ENCODE peak calls at places on chromosomes 5 and 9, in five cellular contexts. M is cardiac muscle cell, B is A549, Z is GM10248, A is AG04450. W is an unnamed sample.

GRCh38 chr5:72133212-72133990 is 26.1 kb downstream of the MAP1B start:
- DNase-seq in B (no peak), Z (no peak), M (no peak), A (no peak), W (no peak)

GRCh38 chr5:54180616-54181015 is 129.8 kb downstream of the ARL15 start:
- DNase-seq in Z (no peak), B (no peak), A (no peak), M (peak), W (no peak)

GRCh38 chr9:90905079-90905478 is 103.5 kb downstream of the SYK start:
- DNase-seq in M (no peak), B (no peak), Z (no peak), A (no peak), W (peak)

GRCh38 chr5:144183254-144183889 is 12.7 kb downstream of the KCTD16 start:
- DNase-seq in A (no peak), Z (peak), B (peak), M (peak), W (peak)

GRCh38 chr5:118937393-118938061 is 50.8 kb downstream of the DTWD2 start:
- DNase-seq in A (no peak), B (no peak), Z (no peak), M (peak), W (no peak)

GRCh38 chr5:158947831-158948230 is 151.9 kb downstream of the EBF1 start:
- DNase-seq in B (no peak), Z (no peak), M (no peak), A (no peak), W (no peak)

GRCh38 chr5:115319007-115319406 is 22.6 kb upstream of the CCDC112 start:
- DNase-seq in A (no peak), B (no peak), M (no peak), Z (no peak), W (no peak)

GRCh38 chr9:90890146-90890545 is 88.5 kb downstream of the SYK start:
- DNase-seq in B (peak), A (no peak), M (no peak), Z (no peak), W (no peak)

GRCh38 chr9:100324594-100325200 is 28.0 kb downstream of the TEX10 start:
- DNase-seq in B (peak), Z (peak), M (peak), A (peak), W (peak)

GRCh38 chr5:139378941-139379361 is 4.1 kb downstream of the SLC23A1 start:
- DNase-seq in M (no peak), A (no peak), B (no peak), Z (no peak), W (no peak)

GRCh38 chr5:83471405-83472212 is at the start of gene VCAN:
- DNase-seq in M (peak), A (peak), B (peak), Z (peak), W (peak)

GRCh38 chr5:173289372-173289771 is 38.8 kb downstream of the STC2 start:
- DNase-seq in M (no peak), Z (no peak), A (no peak), B (no peak), W (no peak)

GRCh38 chr9:12290166-12290869 is 402.9 kb upstream of the TYRP1 start:
- DNase-seq in A (no peak), M (no peak), B (no peak), Z (no peak), W (no peak)

GRCh38 chr5:79827159-79827562 is 137.5 kb downstream of the CMYA5 start:
- DNase-seq in A (no peak), M (no peak), B (no peak), Z (no peak), W (no peak)

DNA sequence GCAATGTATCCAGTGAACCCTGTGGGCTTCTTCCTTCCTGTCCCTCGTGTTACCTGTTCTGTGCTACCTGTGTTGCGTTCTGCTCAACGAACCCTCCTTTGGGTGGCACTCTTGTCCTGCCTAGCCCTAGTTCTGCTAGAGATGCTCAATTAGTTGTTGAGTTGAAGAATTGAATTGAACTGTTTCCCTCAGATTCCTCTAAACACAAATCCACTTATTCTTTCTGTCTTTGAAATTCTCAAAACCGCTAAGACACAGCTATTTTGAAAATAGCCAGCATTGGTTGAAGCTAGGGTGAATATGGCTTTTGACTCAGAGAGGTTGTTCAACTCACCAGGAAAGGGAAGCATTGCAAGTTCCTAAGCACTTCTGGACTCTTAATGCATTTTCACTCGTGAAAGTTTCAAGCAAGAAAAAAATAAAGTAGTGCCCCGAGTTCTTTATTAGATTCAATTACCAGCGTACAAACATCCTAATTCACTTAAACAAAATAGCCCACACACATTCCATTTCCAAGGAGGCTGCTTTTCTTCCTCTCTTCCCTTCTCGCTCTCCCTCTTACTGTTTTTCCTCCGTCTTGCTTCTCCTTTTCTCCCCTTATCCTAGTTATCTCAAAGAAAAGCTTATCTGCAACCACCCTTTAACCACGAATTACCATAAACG is 648 bp upstream of the ITGA1 start:
- DNase-seq in Z (peak), B (no peak), A (no peak), M (peak), W (peak)
- TF ChIP-seq CTCF in Z (peak), B (peak), A (no peak), M (peak), W (peak)

GRCh38 chr9:115882911-115883310 is 270.7 kb upstream of the PAPPA start:
- DNase-seq in Z (no peak), A (no peak), B (no peak), M (peak), W (no peak)

GRCh38 chr9:115879451-115879850 is 274.1 kb upstream of the PAPPA start:
- DNase-seq in M (no peak), B (no peak), A (no peak), Z (no peak), W (no peak)

GRCh38 chr9:115883467-115884329 is 269.9 kb upstream of the PAPPA start:
- DNase-seq in Z (no peak), M (peak), A (peak), B (peak), W (peak)

GRCh38 chr9:115880221-115880620 is 273.4 kb upstream of the PAPPA start:
- DNase-seq in A (no peak), M (no peak), B (no peak), Z (no peak), W (peak)

GRCh38 chr9:115877852-115878450 is 275.6 kb upstream of the PAPPA start:
- DNase-seq in B (no peak), Z (no peak), M (no peak), A (no peak), W (peak)
- TF ChIP-seq CTCF in B (no peak), Z (no peak), M (no peak), A (no peak), W (no peak)

GRCh38 chr5:62790348-62790747 is 211.7 kb downstream of the LRRC70 start:
- DNase-seq in Z (no peak), A (no peak), B (no peak), M (peak), W (peak)

GRCh38 chr5:62785588-62785987 is 207.0 kb downstream of the LRRC70 start:
- DNase-seq in M (no peak), Z (no peak), A (no peak), B (no peak), W (no peak)

GRCh38 chr5:62786099-62786498 is 207.5 kb downstream of the LRRC70 start:
- DNase-seq in Z (no peak), A (no peak), M (no peak), B (no peak), W (no peak)

GRCh38 chr5:62795912-62796311 is 217.3 kb downstream of the LRRC70 start:
- DNase-seq in B (no peak), M (no peak), Z (no peak), A (no peak), W (no peak)

GRCh38 chr5:62791059-62791458 is 212.4 kb downstream of the LRRC70 start:
- DNase-seq in Z (no peak), M (peak), B (no peak), A (no peak), W (peak)
- TF ChIP-seq CTCF in Z (peak), M (peak), B (peak), A (no peak), W (peak)

GRCh38 chr9:121837113-121838010 is 185.9 kb downstream of the DAB2IP start:
- DNase-seq in M (peak), Z (no peak), A (peak), B (no peak), W (no peak)

GRCh38 chr9:121836382-121836885 is 185.0 kb downstream of the DAB2IP start:
- DNase-seq in A (no peak), B (no peak), M (no peak), Z (no peak), W (no peak)

GRCh38 chr9:121839726-121840500 is 188.5 kb downstream of the DAB2IP start:
- DNase-seq in Z (peak), A (no peak), B (no peak), M (no peak), W (no peak)

GRCh38 chr9:121840838-121841760 is 189.7 kb downstream of the DAB2IP start:
- DNase-seq in B (no peak), M (no peak), A (no peak), Z (no peak), W (no peak)

DNA sequence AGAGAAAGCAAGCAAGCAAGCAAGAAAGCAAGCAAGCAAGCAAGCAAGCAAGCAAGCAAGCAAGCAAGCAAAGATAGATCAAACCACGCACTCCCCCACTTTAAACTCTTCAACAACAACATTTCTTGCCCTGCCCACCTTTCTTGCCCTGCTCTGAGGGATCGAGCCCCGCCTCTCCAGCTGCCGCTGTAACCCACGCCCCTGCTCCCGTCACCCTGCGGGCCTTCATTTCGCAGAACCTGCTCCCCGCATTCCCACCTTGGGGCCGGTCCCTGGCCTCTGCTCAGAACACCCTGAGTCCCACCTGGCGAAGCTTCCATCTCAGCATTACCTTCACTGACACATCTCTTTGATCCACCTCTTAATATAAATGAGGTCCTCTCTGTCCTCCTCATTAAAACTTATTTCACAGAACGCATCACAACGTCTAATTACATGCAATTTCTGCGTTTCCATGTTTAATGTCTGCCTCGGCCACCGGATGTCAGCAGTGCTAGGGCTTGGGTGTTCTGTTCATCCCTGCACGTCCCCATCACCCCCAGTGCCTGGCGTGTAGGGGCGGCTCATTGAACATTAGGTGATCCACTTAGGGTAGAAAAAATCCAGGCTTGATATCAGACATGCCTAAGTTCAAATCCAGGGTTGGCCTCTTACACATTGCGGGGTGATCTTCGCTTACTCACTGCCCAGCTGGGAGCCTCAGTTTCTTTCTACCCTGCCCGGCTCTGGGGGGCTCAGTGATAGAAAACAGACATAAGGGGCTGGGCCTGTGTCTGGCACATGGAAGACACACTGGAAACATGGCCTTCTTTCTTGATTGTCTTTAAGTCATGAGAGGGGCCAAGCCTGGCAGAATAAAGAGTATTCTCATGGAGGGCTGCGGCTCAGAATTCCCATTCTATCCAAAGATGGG is 187.6 kb downstream of the DAB2IP start:
- DNase-seq in M (peak), Z (no peak), A (no peak), B (no peak), W (no peak)
- TF ChIP-seq CTCF in M (peak), Z (no peak), A (peak), B (no peak), W (no peak)